ENCODE peak calls at places on chromosomes 12 and 14, in nine cellular contexts. N is GM13976, S is adipocyte, F is anterior cingulate cortex, Z is cardiac muscle cell, M is uterus, V is MG63, A is choroid plexus epithelial cell, D is left ventricle myocardium superior. L is an unnamed sample.

GRCh38 chr12:106892075-106892474 is 63.6 kb upstream of the TMEM263 start:
- DNase-seq in D (no peak), Z (no peak), S (no peak), V (no peak), N (no peak), A (no peak), M (no peak), F (no peak), L (no peak)

GRCh38 chr12:67797769-67798168 is 149.2 kb downstream of the DYRK2 start:
- DNase-seq in V (no peak), S (no peak), Z (peak; percentile 3), D (no peak), N (no peak), M (no peak), F (no peak), A (no peak), L (no peak)

GRCh38 chr12:52239767-52240166 is 6.7 kb downstream of the KRT7 start:
- DNase-seq in V (no peak), N (no peak), A (no peak), M (no peak), Z (no peak), F (no peak), D (no peak), S (no peak), L (no peak)

GRCh38 chr14:93120952-93121834 is 5.5 kb upstream of the ITPK1 start:
- DNase-seq in V (no peak), M (no peak), Z (no peak), N (no peak), D (no peak), S (no peak), A (no peak), F (no peak), L (no peak)

GRCh38 chr12:101891462-101891971 is 14.1 kb downstream of the DRAM1 start:
- DNase-seq in Z (peak; percentile 61), S (peak; percentile 82), V (peak; percentile 86), M (no peak), N (peak; percentile 30), A (peak; percentile 79), D (no peak), F (no peak), L (no peak)

GRCh38 chr12:130137141-130138018 is 24.9 kb upstream of the FZD10 start:
- DNase-seq in A (no peak), F (no peak), S (no peak), N (no peak), D (no peak), Z (no peak), M (no peak), V (no peak), L (no peak)

GRCh38 chr14:95849761-95850160 is 26.9 kb upstream of the TUNAR start:
- DNase-seq in S (no peak), N (no peak), D (no peak), V (no peak), F (no peak), A (no peak), M (no peak), Z (no peak), L (no peak)

GRCh38 chr12:46300906-46301305 is 32.1 kb upstream of the SLC38A1 start:
- DNase-seq in F (no peak), N (no peak), M (no peak), V (no peak), A (peak; percentile 48), D (peak; percentile 37), Z (peak; percentile 26), S (no peak), L (peak; percentile 30)

GRCh38 chr12:118377891-118378470 is 1.6 kb downstream of the SUDS3 start:
- DNase-seq in N (peak; percentile 74), V (no peak), Z (peak; percentile 67), F (peak; percentile 67), D (peak; percentile 66), S (peak; percentile 79), A (peak; percentile 66), M (peak; percentile 65), L (peak; percentile 25)

GRCh38 chr14:61406670-61407069 is 85.3 kb downstream of the PRKCH start:
- DNase-seq in D (no peak), V (no peak), A (no peak), M (no peak), S (no peak), Z (no peak), N (no peak), F (no peak), L (no peak)

GRCh38 chr14:65940056-65940735 is 527.7 kb downstream of the FUT8 start:
- DNase-seq in S (no peak), Z (no peak), F (no peak), N (peak; percentile 27), D (no peak), M (no peak), A (no peak), V (no peak), L (no peak)

GRCh38 chr12:67082221-67082620 is 186.9 kb upstream of the CAND1 start:
- DNase-seq in N (no peak), S (no peak), D (no peak), M (no peak), A (no peak), V (no peak), Z (no peak), F (no peak), L (no peak)

GRCh38 chr12:100566887-100567637 is 6.4 kb upstream of the GAS2L3 start:
- DNase-seq in F (no peak), V (no peak), D (no peak), A (peak; percentile 56), S (no peak), N (peak; percentile 66), Z (peak; percentile 23), M (no peak), L (no peak)